ENCODE peak calls at places on chromosomes 5 and 9, in seven cellular contexts. E is mesendoderm, T is IMR-90, V is mesenchymal stem cell, X is neuronal stem cell, W is H9, C is H1. P is an unnamed sample.

GRCh38 chr9:120659209-120659608 is 55.1 kb downstream of the MEGF9 start:
- DNase-seq in W (no peak), E (no peak), V (no peak), T (no peak), C (no peak), X (no peak), P (no peak)

GRCh38 chr5:53381-54174 is 38.4 kb upstream of the PLEKHG4B start:
- DNase-seq in E (peak), V (peak), X (peak), W (peak), C (peak), T (peak), P (no peak)

GRCh38 chr5:131810510-131811249 is 13.9 kb upstream of the FNIP1 start:
- DNase-seq in W (no peak), V (peak), X (no peak), C (no peak), E (peak), T (peak), P (peak)

GRCh38 chr9:124873664-124874063 is 11.7 kb downstream of the ARPC5L start:
- DNase-seq in T (no peak), E (no peak), C (no peak), V (no peak), X (no peak), W (no peak), P (no peak)

GRCh38 chr9:71719585-71719984 is 48.7 kb downstream of the CEMIP2 start:
- DNase-seq in C (no peak), X (no peak), V (no peak), E (no peak), W (no peak), T (peak), P (no peak)

GRCh38 chr5:72584466-72584865 is 77.3 kb upstream of the ZNF366 start:
- DNase-seq in X (no peak), E (no peak), W (no peak), V (no peak), T (no peak), C (no peak), P (no peak)

GRCh38 chr5:96640696-96641095 is 21.5 kb upstream of the CAST start:
- DNase-seq in W (no peak), T (no peak), X (no peak), E (no peak), V (no peak), C (no peak), P (no peak)

GRCh38 chr5:132800545-132800944 is 12.6 kb upstream of the SOWAHA start:
- DNase-seq in X (no peak), C (no peak), T (no peak), W (no peak), E (no peak), V (no peak), P (no peak)

GRCh38 chr9:116669296-116669695 is 17.8 kb upstream of the TRIM32 start:
- DNase-seq in X (no peak), T (no peak), W (no peak), V (no peak), C (no peak), E (no peak), P (peak)

GRCh38 chr9:33161011-33161588 is 6.0 kb downstream of the B4GALT1 start:
- DNase-seq in C (no peak), T (peak), V (peak), W (no peak), E (peak), X (peak), P (peak)

GRCh38 chr5:83721878-83722779 is 1.5 kb upstream of the HAPLN1 start:
- DNase-seq in C (peak), V (peak), W (peak), X (peak), T (peak), E (peak), P (peak)

GRCh38 chr9:130140701-130141100 is 31.5 kb upstream of the NCS1 start:
- DNase-seq in E (no peak), W (no peak), X (no peak), T (no peak), V (no peak), C (no peak), P (no peak)

GRCh38 chr5:177507165-177507564 is 2.5 kb downstream of the DOK3 start:
- DNase-seq in X (no peak), T (no peak), C (no peak), V (peak), E (peak), W (no peak), P (peak)

GRCh38 chr5:142571351-142571750 is 114.5 kb downstream of the FGF1 start:
- DNase-seq in V (no peak), C (no peak), T (no peak), E (peak), W (no peak), X (no peak), P (no peak)

GRCh38 chr5:175652741-175653663 is 4.9 kb upstream of the HRH2 start:
- DNase-seq in V (no peak), E (no peak), C (no peak), X (no peak), T (no peak), W (no peak), P (no peak)

GRCh38 chr5:167820266-167820988 is 471.0 kb upstream of the WWC1 start:
- DNase-seq in E (peak), T (no peak), W (no peak), X (no peak), V (no peak), C (no peak), P (no peak)

GRCh38 chr5:125717209-125717608 is 706.0 kb upstream of the GRAMD2B start:
- DNase-seq in X (peak), W (no peak), V (peak), E (peak), T (peak), C (no peak), P (no peak)

GRCh38 chr5:73186976-73187375 is 14.0 kb downstream of the TMEM174 start:
- DNase-seq in V (no peak), T (peak), E (no peak), W (no peak), C (no peak), X (no peak), P (peak)

GRCh38 chr5:135398855-135399837 is at the start of gene MACROH2A1:
- DNase-seq in W (peak), E (peak), C (no peak), V (peak), T (peak), X (peak), P (peak)

GRCh38 chr5:17360879-17361278 is 137.2 kb upstream of the TAF11L2 start:
- DNase-seq in T (no peak), C (no peak), E (peak), W (no peak), V (no peak), X (no peak), P (no peak)

GRCh38 chr5:138448481-138449398 is 9.9 kb downstream of the REEP2 start:
- DNase-seq in V (peak), W (no peak), T (peak), X (no peak), E (peak), C (no peak), P (no peak)

GRCh38 chr5:122053181-122054109 is 24.6 kb downstream of the LOX start:
- DNase-seq in W (no peak), T (peak), C (no peak), E (no peak), V (no peak), X (no peak), P (no peak)

GRCh38 chr9:93266521-93267001 is 82.6 kb downstream of the WNK2 start:
- DNase-seq in W (no peak), E (no peak), T (no peak), X (no peak), V (no peak), C (no peak), P (no peak)

GRCh38 chr5:117414926-117415325 is 840.3 kb upstream of the SEMA6A start:
- DNase-seq in C (no peak), W (no peak), V (no peak), T (no peak), E (no peak), X (no peak), P (peak)

GRCh38 chr9:16364347-16364746 is 506.1 kb downstream of the BNC2 start:
- DNase-seq in V (no peak), T (no peak), X (no peak), W (peak), E (peak), C (no peak), P (no peak)

GRCh38 chr5:168740055-168740820 is 161.1 kb upstream of the PANK3 start:
- DNase-seq in E (no peak), T (no peak), V (no peak), W (no peak), X (no peak), C (no peak), P (no peak)

GRCh38 chr5:94691270-94691669 is 72.8 kb downstream of the SLF1 start:
- DNase-seq in T (no peak), V (no peak), C (no peak), W (no peak), X (no peak), E (no peak), P (no peak)

GRCh38 chr9:95508242-95508967 is 8.4 kb downstream of the PTCH1 start:
- DNase-seq in X (no peak), W (no peak), T (no peak), C (no peak), E (peak), V (no peak), P (no peak)

GRCh38 chr5:159198063-159199036 is 11.0 kb downstream of the RNF145 start:
- DNase-seq in V (no peak), C (no peak), T (no peak), X (no peak), E (peak), W (no peak), P (no peak)
- H4K8ac ChIP-seq in V (no peak), C (no peak), T (no peak), X (no peak), E (no peak), W (no peak), P (no peak)

GRCh38 chr9:123246534-123246933 is 21.9 kb downstream of the STRBP start:
- DNase-seq in W (no peak), X (no peak), C (no peak), E (no peak), T (no peak), V (no peak), P (no peak)
- H4K8ac ChIP-seq in W (no peak), X (no peak), C (no peak), E (no peak), T (no peak), V (no peak), P (no peak)

GRCh38 chr9:109586993-109587392 is 88.9 kb upstream of the PTPN3 start:
- DNase-seq in V (no peak), E (peak), T (no peak), X (no peak), C (no peak), W (no peak), P (peak)

GRCh38 chr9:109585841-109586240 is 87.7 kb upstream of the PTPN3 start:
- DNase-seq in E (no peak), W (no peak), T (no peak), C (no peak), X (no peak), V (no peak), P (no peak)

GRCh38 chr9:109582386-109582785 is 84.3 kb upstream of the PTPN3 start:
- DNase-seq in E (no peak), V (no peak), T (no peak), C (no peak), W (no peak), X (no peak), P (no peak)

GRCh38 chr9:109588415-109588814 is 90.3 kb upstream of the PTPN3 start:
- DNase-seq in X (no peak), T (no peak), E (no peak), V (no peak), W (no peak), C (no peak), P (no peak)

GRCh38 chr9:109584205-109584604 is 86.1 kb upstream of the PTPN3 start:
- DNase-seq in W (no peak), C (no peak), T (no peak), V (no peak), E (peak), X (no peak), P (no peak)
- H4K8ac ChIP-seq in W (no peak), C (no peak), T (no peak), V (no peak), E (no peak), X (no peak), P (no peak)

GRCh38 chr5:88895681-88896501 is 12.9 kb upstream of the MEF2C start:
- DNase-seq in W (no peak), X (no peak), C (no peak), V (no peak), T (no peak), E (no peak), P (no peak)

GRCh38 chr5:88897748-88898147 is 14.8 kb upstream of the MEF2C start:
- DNase-seq in X (no peak), T (no peak), W (peak), V (no peak), C (peak), E (no peak), P (no peak)

DNA sequence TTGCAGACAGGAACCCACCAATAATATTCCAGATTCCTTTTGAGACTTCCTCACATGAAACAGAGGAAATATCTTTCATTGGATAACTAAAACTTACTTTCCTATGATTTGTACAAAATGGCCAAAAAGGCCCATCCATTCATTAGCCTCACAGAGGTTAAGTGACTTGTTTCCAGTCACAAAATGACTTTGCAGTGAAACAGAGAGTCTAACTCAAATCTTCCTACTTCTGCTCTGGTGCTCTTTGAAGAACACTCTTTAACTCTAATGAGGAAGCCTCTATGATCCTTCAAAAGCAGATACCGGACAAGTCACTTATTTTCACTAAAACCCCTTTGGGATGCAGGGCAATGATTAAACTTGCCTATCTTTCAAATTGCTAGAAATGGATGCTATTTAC is 16.4 kb upstream of the MEF2C start:
- DNase-seq in V (no peak), E (no peak), X (no peak), T (no peak), W (no peak), C (no peak), P (no peak)
- H4K8ac ChIP-seq in V (no peak), E (no peak), X (no peak), T (no peak), W (no peak), C (no peak), P (no peak)

GRCh38 chr5:35778259-35778769 is 78.4 kb upstream of the IL7R start:
- DNase-seq in T (no peak), E (no peak), V (no peak), C (no peak), X (no peak), W (no peak), P (no peak)
- H4K8ac ChIP-seq in T (no peak), E (no peak), V (peak), C (no peak), X (no peak), W (no peak), P (no peak)

GRCh38 chr9:28255174-28255573 is 681.9 kb upstream of the C9orf72 start:
- DNase-seq in X (no peak), C (no peak), W (no peak), V (no peak), E (no peak), T (no peak), P (no peak)
- H4K8ac ChIP-seq in X (no peak), C (no peak), W (no peak), V (no peak), E (no peak), T (no peak), P (no peak)

GRCh38 chr9:112648624-112649023 is 69.3 kb downstream of the INIP start:
- DNase-seq in X (no peak), T (no peak), E (no peak), W (no peak), V (no peak), C (no peak), P (no peak)

GRCh38 chr9:112655633-112656032 is 62.3 kb downstream of the INIP start:
- DNase-seq in C (no peak), V (no peak), X (no peak), T (no peak), E (peak), W (no peak), P (peak)

GRCh38 chr9:112659906-112660305 is 58.0 kb downstream of the INIP start:
- DNase-seq in X (no peak), V (no peak), T (no peak), E (no peak), W (no peak), C (no peak), P (no peak)

GRCh38 chr9:112654282-112654681 is 63.6 kb downstream of the INIP start:
- DNase-seq in W (peak), X (no peak), C (peak), V (no peak), E (peak), T (no peak), P (no peak)
- H4K8ac ChIP-seq in W (no peak), X (no peak), C (no peak), V (no peak), E (no peak), T (no peak), P (no peak)